ENCODE peak calls at places on chromosomes 13 and 19, in seven cellular contexts. B is amygdala; A is coronary artery; G is GM12864; X is stimulated activated CD8-positive, alpha-beta memory T cell treated with anti-CD3 and anti-CD28 coated beads, Interleukin-2, amount 100 ng/mL, for 48 hours; P is T-cell; U is ureter. O is an unnamed sample.

GRCh38 chr19:4064551-4065260 is 2.0 kb downstream of the ZBTB7A start:
- DNase-seq in B (peak; percentile 69), A (peak; percentile 82), G (no peak), X (no peak), P (peak; percentile 52), U (peak; percentile 73), O (peak; percentile 60)

GRCh38 chr13:70170689-70171088 is 62.4 kb upstream of the KLHL1 start:
- DNase-seq in B (no peak), A (no peak), G (no peak), X (no peak), P (no peak), U (no peak), O (no peak)

GRCh38 chr19:9430444-9430843 is 4.9 kb downstream of the ZNF266 start:
- DNase-seq in B (no peak), A (no peak), G (no peak), X (no peak), P (no peak), U (no peak), O (no peak)

GRCh38 chr19:8423821-8424223 is 10.7 kb downstream of the MARCHF2 start:
- DNase-seq in B (no peak), A (peak; percentile 97), G (no peak), X (no peak), P (no peak), U (peak; percentile 90), O (no peak)

GRCh38 chr19:49555600-49556411 is 24.6 kb downstream of the NOSIP start:
- DNase-seq in B (no peak), A (no peak), G (no peak), X (peak; percentile 77), P (peak; percentile 76), U (peak; percentile 73), O (peak; percentile 76)

GRCh38 chr13:27954406-27954851 is 14.7 kb downstream of the CDX2 start:
- DNase-seq in B (no peak), A (no peak), G (no peak), X (no peak), P (no peak), U (no peak), O (no peak)

GRCh38 chr13:22933571-22934181 is 247.1 kb upstream of the SGCG start:
- DNase-seq in B (no peak), A (no peak), G (no peak), X (no peak), P (no peak), U (no peak), O (no peak)

GRCh38 chr13:110070511-110071120 is 236.3 kb downstream of the COL4A1 start:
- DNase-seq in B (no peak), A (no peak), G (no peak), X (no peak), P (no peak), U (no peak), O (no peak)

GRCh38 chr19:16330368-16330801 is 5.8 kb downstream of the KLF2 start:
- DNase-seq in B (no peak), A (peak; percentile 94), G (peak; percentile 85), X (peak; percentile 91), P (peak; percentile 96), U (peak; percentile 82), O (no peak)

GRCh38 chr19:4676955-4677731 is 7.0 kb upstream of the MYDGF start:
- DNase-seq in B (no peak), A (no peak), G (no peak), X (peak; percentile 8), P (no peak), U (no peak), O (peak; percentile 55)

GRCh38 chr13:84651288-84651687 is 769.0 kb upstream of the SLITRK1 start:
- DNase-seq in B (no peak), A (no peak), G (no peak), X (no peak), P (no peak), U (no peak), O (no peak)

GRCh38 chr13:98945863-98946605 is 31.8 kb downstream of the DOCK9 start:
- DNase-seq in B (no peak), A (no peak), G (no peak), X (no peak), P (no peak), U (no peak), O (no peak)

GRCh38 chr19:35715981-35716734 is 1.6 kb upstream of the KMT2B start:
- DNase-seq in B (peak; percentile 75), A (peak; percentile 80), G (no peak), X (no peak), P (no peak), U (no peak), O (no peak)

GRCh38 chr19:13839938-13840750 is 36.8 kb upstream of the NANOS3 start:
- DNase-seq in B (no peak), A (no peak), G (no peak), X (no peak), P (no peak), U (peak; percentile 76), O (no peak)

GRCh38 chr13:34161829-34162544 is 344.0 kb downstream of the RFC3 start:
- DNase-seq in B (no peak), A (no peak), G (no peak), X (no peak), P (no peak), U (no peak), O (no peak)

GRCh38 chr19:31598730-31599238 is 249.5 kb upstream of the TSHZ3 start:
- DNase-seq in B (no peak), A (peak; percentile 50), G (no peak), X (no peak), P (no peak), U (no peak), O (no peak)

GRCh38 chr13:35865341-35866240 is 265.6 kb downstream of the DCLK1 start:
- DNase-seq in B (no peak), A (no peak), G (no peak), X (no peak), P (no peak), U (no peak), O (no peak)